ENCODE peak calls at places on chromosomes 2 and 18, in eight cellular contexts. V is uterus, O is PC-9, X is astrocyte of the cerebellum, S is colonic mucosa, R is lower lobe of right lung, D is IMR-90, G is OCI-LY7. P is an unnamed sample.

GRCh38 chr2:147288131-147288530 is 556.7 kb upstream of the ACVR2A start:
- DNase-seq in V (no peak), O (no peak), X (no peak), S (no peak), R (no peak), D (no peak), G (no peak), P (no peak)

GRCh38 chr2:131054488-131054887 is 38.8 kb downstream of the FAM168B start:
- DNase-seq in V (no peak), O (no peak), X (no peak), S (no peak), R (no peak), D (no peak), G (no peak), P (no peak)

GRCh38 chr2:218961229-218961628 is 1.8 kb downstream of the CDK5R2 start:
- DNase-seq in V (no peak), O (no peak), X (no peak), S (no peak), R (no peak), D (no peak), G (no peak), P (no peak)

GRCh38 chr2:27920148-27920885 is 29.8 kb downstream of the BABAM2 start:
- DNase-seq in V (no peak), O (no peak), X (peak; percentile 26), S (no peak), R (no peak), D (peak; percentile 49), G (no peak), P (no peak)

GRCh38 chr18:47745227-47745626 is 185.2 kb downstream of the SMAD2 start:
- DNase-seq in V (no peak), O (no peak), X (no peak), S (no peak), R (no peak), D (no peak), G (no peak), P (no peak)

GRCh38 chr2:181374741-181375675 is 82.2 kb upstream of the ITGA4 start:
- DNase-seq in V (no peak), O (no peak), X (peak; percentile 27), S (no peak), R (no peak), D (no peak), G (no peak), P (peak; percentile 51)

GRCh38 chr2:193837368-193837767 is 1642.6 kb upstream of the TMEFF2 start:
- DNase-seq in V (no peak), O (no peak), X (peak; percentile 12), S (no peak), R (no peak), D (no peak), G (no peak), P (no peak)

GRCh38 chr2:3535467-3535793 is 16.1 kb upstream of the ADI1 start:
- DNase-seq in V (no peak), O (peak; percentile 37), X (no peak), S (no peak), R (no peak), D (no peak), G (peak; percentile 65), P (no peak)

GRCh38 chr2:19073522-19073921 is 284.9 kb downstream of the OSR1 start:
- DNase-seq in V (no peak), O (peak; percentile 87), X (peak; percentile 22), S (no peak), R (no peak), D (peak; percentile 83), G (no peak), P (peak; percentile 3)

GRCh38 chr2:23410596-23410995 is 25.6 kb downstream of the KLHL29 start:
- DNase-seq in V (no peak), O (no peak), X (no peak), S (no peak), R (no peak), D (peak; percentile 59), G (no peak), P (no peak)

GRCh38 chr2:149278146-149278878 is 52.1 kb upstream of the LYPD6 start:
- DNase-seq in V (no peak), O (no peak), X (no peak), S (no peak), R (no peak), D (no peak), G (no peak), P (no peak)

GRCh38 chr2:132521321-132521720 is 104.7 kb downstream of the GPR39 start:
- DNase-seq in V (no peak), O (no peak), X (peak; percentile 12), S (no peak), R (no peak), D (peak; percentile 28), G (no peak), P (no peak)

GRCh38 chr2:15206419-15206818 is 354.7 kb downstream of the NBAS start:
- DNase-seq in V (no peak), O (no peak), X (no peak), S (no peak), R (no peak), D (no peak), G (no peak), P (no peak)

GRCh38 chr2:15212249-15212648 is 348.9 kb downstream of the NBAS start:
- DNase-seq in V (no peak), O (no peak), X (no peak), S (no peak), R (no peak), D (no peak), G (no peak), P (no peak)
- H3K4me3 ChIP-seq in V (no peak overlapping the region), O (no peak overlapping the region), X (no peak overlapping the region), S (no peak overlapping the region), R (no peak overlapping the region), D (no peak overlapping the region), G (no peak overlapping the region), P (no peak overlapping the region)

DNA sequence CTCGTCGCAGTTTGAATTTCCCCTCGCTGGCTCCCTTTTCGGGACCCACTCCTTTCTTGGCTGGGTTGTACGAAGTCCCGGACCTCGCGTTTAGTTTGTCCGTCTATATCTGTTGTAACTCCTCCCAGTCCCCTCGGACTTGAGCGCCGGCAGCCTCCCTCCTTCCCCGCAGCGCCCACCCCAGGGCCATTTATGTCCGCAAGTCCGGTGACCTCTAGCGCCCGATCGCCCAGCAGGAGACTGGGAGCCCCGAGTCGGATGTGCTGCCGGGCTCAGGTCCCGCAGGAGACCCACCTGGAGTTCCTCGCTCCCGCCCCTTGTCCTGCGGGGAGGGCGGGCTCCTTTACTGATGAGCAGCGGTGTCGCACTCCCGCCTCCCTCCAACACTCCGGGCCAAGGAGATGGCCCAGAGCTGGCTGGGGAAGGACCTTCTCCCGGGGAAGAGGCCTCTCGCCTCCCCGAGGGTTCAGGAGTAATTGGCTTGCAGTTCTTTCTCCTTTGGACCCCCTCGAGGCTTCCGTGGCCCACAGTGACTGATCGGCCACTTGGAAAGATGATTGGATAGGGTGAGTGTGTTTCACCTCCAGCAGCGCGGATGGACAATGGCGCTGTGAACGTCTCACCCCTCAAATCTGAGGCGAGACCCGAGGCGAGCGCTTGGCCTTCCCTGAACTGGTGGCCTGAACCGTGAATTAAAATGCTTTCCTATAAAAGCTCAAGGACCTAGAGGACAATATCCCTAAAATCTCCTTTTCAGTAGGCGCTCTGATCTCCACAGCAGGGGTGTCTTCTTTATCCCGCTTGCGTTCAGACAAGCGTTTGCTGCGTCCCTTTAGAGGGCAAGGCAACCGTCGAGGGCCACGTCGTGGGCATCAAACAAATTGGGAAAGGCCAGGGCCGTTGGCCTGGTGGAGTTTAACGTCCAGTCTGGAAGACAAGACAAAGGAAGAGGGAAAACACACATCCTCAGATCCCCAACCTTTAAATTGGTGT is 978 bp upstream of the RAX start:
- DNase-seq in V (no peak), O (no peak), X (no peak), S (no peak), R (no peak), D (no peak), G (no peak), P (no peak)
- H3K4me3 ChIP-seq in V (no peak overlapping the region), O (no peak overlapping the region), X (no peak overlapping the region), S (no peak overlapping the region), R (no peak overlapping the region), D (no peak overlapping the region), G (no peak overlapping the region), P (no peak overlapping the region)

GRCh38 chr2:235496239-235496621 is 2.4 kb downstream of the AGAP1 start:
- DNase-seq in V (no peak), O (peak; percentile 60), X (no peak), S (no peak), R (no peak), D (peak; percentile 62), G (no peak), P (no peak)
- H3K4me3 ChIP-seq in V (no peak overlapping the region), O (peak overlapping the region; percentile 77), X (no peak overlapping the region), S (peak overlapping the region; percentile 54), R (peak overlapping the region; percentile 70), D (no peak overlapping the region), G (no peak overlapping the region), P (no peak overlapping the region)

GRCh38 chr2:202609381-202610145 is 25.2 kb upstream of the FAM117B start:
- DNase-seq in V (no peak), O (no peak), X (no peak), S (peak; percentile 47), R (no peak), D (no peak), G (no peak), P (peak; percentile 60)
- H3K4me3 ChIP-seq in V (no peak overlapping the region), O (no peak overlapping the region), X (no peak overlapping the region), S (no peak overlapping the region), R (no peak overlapping the region), D (no peak overlapping the region), G (no peak overlapping the region), P (peak overlapping the region; percentile 12)

GRCh38 chr2:134244091-134244490 is 9.8 kb upstream of the MGAT5 start:
- DNase-seq in V (no peak), O (no peak), X (no peak), S (no peak), R (no peak), D (peak; percentile 65), G (no peak), P (no peak)

GRCh38 chr2:134244587-134244986 is 9.3 kb upstream of the MGAT5 start:
- DNase-seq in V (no peak), O (no peak), X (no peak), S (no peak), R (no peak), D (no peak), G (peak; percentile 67), P (no peak)

GRCh38 chr2:134246154-134246874 is 7.6 kb upstream of the MGAT5 start:
- DNase-seq in V (no peak), O (no peak), X (no peak), S (no peak), R (no peak), D (no peak), G (peak; percentile 33), P (no peak)

GRCh38 chr2:134247679-134248078 is 6.2 kb upstream of the MGAT5 start:
- DNase-seq in V (no peak), O (no peak), X (no peak), S (no peak), R (no peak), D (no peak), G (peak; percentile 69), P (no peak)

GRCh38 chr2:134245340-134245984 is 8.4 kb upstream of the MGAT5 start:
- DNase-seq in V (peak; percentile 67), O (peak; percentile 46), X (peak; percentile 52), S (peak; percentile 89), R (peak; percentile 73), D (peak; percentile 71), G (peak; percentile 88), P (no peak)
- H3K4me3 ChIP-seq in V (no peak overlapping the region), O (no peak overlapping the region), X (no peak overlapping the region), S (no peak overlapping the region), R (no peak overlapping the region), D (no peak overlapping the region), G (peak overlapping the region; percentile 24), P (no peak overlapping the region)

DNA sequence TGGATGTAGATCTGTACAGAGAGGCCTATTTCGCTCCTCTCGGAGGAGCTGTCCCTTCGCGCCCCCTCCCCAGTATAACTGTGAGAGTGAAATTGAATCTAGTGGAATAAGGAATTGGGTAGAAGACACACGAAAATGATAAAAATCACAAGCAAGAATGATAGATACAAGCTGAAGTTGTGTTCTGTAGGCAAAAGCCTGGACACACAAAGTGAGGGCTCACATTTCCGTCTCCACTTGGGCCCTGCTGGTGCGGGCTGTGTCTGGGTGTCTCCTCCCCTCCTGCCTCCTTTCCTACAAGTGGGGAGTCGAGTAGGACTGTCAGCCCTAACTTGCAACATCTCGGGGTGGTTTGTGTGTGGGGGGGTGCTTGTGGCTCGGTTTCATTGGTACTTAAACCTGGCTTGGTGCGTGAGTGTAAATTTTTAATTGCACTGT is 457 bp upstream of the SP9 start:
- DNase-seq in V (no peak), O (no peak), X (no peak), S (no peak), R (no peak), D (no peak), G (no peak), P (peak; percentile 14)
- H3K4me3 ChIP-seq in V (no peak overlapping the region), O (no peak overlapping the region), X (no peak overlapping the region), S (no peak overlapping the region), R (no peak overlapping the region), D (no peak overlapping the region), G (no peak overlapping the region), P (no peak overlapping the region)